ENCODE peak calls at places on chromosome 5, in seven cellular contexts. B is progenitor cell of endocrine pancreas; F is glutamatergic neuron; Q is endothelial cell of umbilical vein; X is MM.1S; J is endodermal cell; C is CD8-positive, alpha-beta T cell. L is an unnamed sample.

GRCh38 chr5:148855249-148856008 is 29.0 kb downstream of the ADRB2 start:
- DNase-seq in F (no peak), C (no peak), Q (no peak), J (no peak), B (no peak), X (no peak), L (no peak)

GRCh38 chr5:159486836-159487235 is 156.5 kb upstream of the IL12B start:
- DNase-seq in Q (no peak), B (no peak), J (no peak), X (no peak), F (no peak), C (no peak), L (no peak)

GRCh38 chr5:126016256-126016655 is 407.0 kb upstream of the GRAMD2B start:
- DNase-seq in F (no peak), J (no peak), B (no peak), X (no peak), C (no peak), Q (no peak), L (no peak)

GRCh38 chr5:92371889-92372235 is 988.7 kb upstream of the ARRDC3 start:
- DNase-seq in B (no peak), Q (no peak), X (no peak), F (no peak), C (no peak), J (no peak), L (no peak)

GRCh38 chr5:81017320-81017719 is 57.2 kb downstream of the RASGRF2 start:
- DNase-seq in C (no peak), F (no peak), J (no peak), X (no peak), B (no peak), Q (no peak), L (no peak)

GRCh38 chr5:159669559-159669958 is 246.7 kb upstream of the ADRA1B start:
- DNase-seq in X (no peak), Q (no peak), B (no peak), F (no peak), J (no peak), C (no peak), L (no peak)

GRCh38 chr5:35030426-35030825 is 17.3 kb downstream of the AGXT2 start:
- DNase-seq in B (no peak), C (no peak), Q (no peak), J (no peak), F (no peak), X (no peak), L (no peak)

GRCh38 chr5:159459951-159460538 is 129.8 kb upstream of the IL12B start:
- DNase-seq in B (no peak), C (no peak), Q (no peak), X (no peak), J (no peak), F (no peak), L (no peak)

GRCh38 chr5:111748304-111748763 is 8.7 kb downstream of the NREP start:
- DNase-seq in Q (peak), J (no peak), X (no peak), C (no peak), F (no peak), B (no peak), L (no peak)

GRCh38 chr5:168529361-168530234 is 493 bp downstream of the FBLL1 start:
- DNase-seq in F (peak), X (no peak), C (no peak), J (peak), Q (no peak), B (peak), L (no peak)

GRCh38 chr5:175103746-175104145 is 340.2 kb downstream of the DRD1 start:
- DNase-seq in F (no peak), B (no peak), Q (no peak), C (no peak), X (no peak), J (no peak), L (no peak)

GRCh38 chr5:28234356-28234968 is 1196.1 kb upstream of the CDH9 start:
- DNase-seq in F (no peak), X (no peak), J (no peak), Q (no peak), B (no peak), C (no peak), L (no peak)

GRCh38 chr5:93072831-93073459 is 508.1 kb downstream of the NR2F1-AS1 start:
- DNase-seq in Q (peak), C (no peak), F (no peak), J (no peak), X (no peak), B (no peak), L (no peak)

GRCh38 chr5:126884269-126884819 is 107.4 kb downstream of the LMNB1 start:
- DNase-seq in Q (peak), B (no peak), F (no peak), X (no peak), C (no peak), J (no peak), L (no peak)

GRCh38 chr5:119288364-119289047 is 67.3 kb upstream of the TNFAIP8 start:
- DNase-seq in B (no peak), Q (no peak), F (no peak), C (no peak), J (no peak), X (no peak), L (no peak)

GRCh38 chr5:157312492-157312891 is 46.6 kb downstream of the CYFIP2 start:
- DNase-seq in J (peak), Q (peak), X (peak), F (peak), C (peak), B (peak), L (peak)

GRCh38 chr5:1547236-1547635 is 23.5 kb upstream of the LPCAT1 start:
- DNase-seq in C (no peak), F (no peak), Q (no peak), J (no peak), B (no peak), X (no peak), L (no peak)

GRCh38 chr5:174167080-174167910 is 121.8 kb downstream of the NSG2 start:
- DNase-seq in C (no peak), J (peak), X (no peak), B (no peak), Q (no peak), F (no peak), L (no peak)

GRCh38 chr5:124343451-124343867 is 403.0 kb downstream of the ZNF608 start:
- DNase-seq in J (no peak), C (no peak), F (no peak), X (no peak), B (no peak), Q (no peak), L (no peak)

GRCh38 chr5:90386099-90386710 is 23.4 kb downstream of the CETN3 start:
- DNase-seq in B (no peak), Q (peak), J (no peak), C (no peak), X (peak), F (no peak), L (no peak)

GRCh38 chr5:143448518-143448917 is 45.0 kb upstream of the NR3C1 start:
- DNase-seq in B (no peak), J (no peak), F (no peak), X (no peak), C (no peak), Q (no peak), L (no peak)

GRCh38 chr5:112475747-112476435 is 56.8 kb upstream of the EPB41L4A start:
- DNase-seq in Q (peak), C (no peak), F (no peak), J (no peak), X (no peak), B (no peak), L (no peak)

GRCh38 chr5:126527158-126527557 is 67.9 kb downstream of the ALDH7A1 start:
- DNase-seq in B (no peak), C (no peak), X (no peak), J (no peak), F (no peak), Q (no peak), L (no peak)

GRCh38 chr5:62633243-62633642 is 54.6 kb downstream of the LRRC70 start:
- DNase-seq in C (no peak), F (no peak), X (no peak), J (no peak), B (no peak), Q (no peak), L (no peak)

GRCh38 chr5:132999246-132999645 is 27.1 kb downstream of the ZCCHC10 start:
- DNase-seq in C (no peak), B (no peak), Q (no peak), F (no peak), X (no peak), J (no peak), L (no peak)

GRCh38 chr5:175535781-175536180 is 57.4 kb downstream of the SFXN1 start:
- DNase-seq in Q (no peak), C (no peak), X (no peak), B (no peak), F (no peak), J (no peak), L (no peak)

GRCh38 chr5:41747291-41747690 is 122.9 kb downstream of the OXCT1 start:
- DNase-seq in F (no peak), X (no peak), C (no peak), Q (peak), B (no peak), J (no peak), L (no peak)

GRCh38 chr5:116681334-116682013 is 106.9 kb upstream of the SEMA6A start:
- DNase-seq in J (no peak), F (no peak), X (no peak), C (no peak), B (no peak), Q (no peak), L (no peak)

GRCh38 chr5:169656125-169656990 is 19.3 kb downstream of the DOCK2 start:
- DNase-seq in Q (no peak), J (no peak), X (no peak), F (no peak), C (no peak), B (no peak), L (no peak)

GRCh38 chr5:72108200-72109050 is 1.1 kb downstream of the MAP1B start:
- DNase-seq in C (no peak), J (peak), Q (peak), B (peak), X (peak), F (peak), L (peak)

DNA sequence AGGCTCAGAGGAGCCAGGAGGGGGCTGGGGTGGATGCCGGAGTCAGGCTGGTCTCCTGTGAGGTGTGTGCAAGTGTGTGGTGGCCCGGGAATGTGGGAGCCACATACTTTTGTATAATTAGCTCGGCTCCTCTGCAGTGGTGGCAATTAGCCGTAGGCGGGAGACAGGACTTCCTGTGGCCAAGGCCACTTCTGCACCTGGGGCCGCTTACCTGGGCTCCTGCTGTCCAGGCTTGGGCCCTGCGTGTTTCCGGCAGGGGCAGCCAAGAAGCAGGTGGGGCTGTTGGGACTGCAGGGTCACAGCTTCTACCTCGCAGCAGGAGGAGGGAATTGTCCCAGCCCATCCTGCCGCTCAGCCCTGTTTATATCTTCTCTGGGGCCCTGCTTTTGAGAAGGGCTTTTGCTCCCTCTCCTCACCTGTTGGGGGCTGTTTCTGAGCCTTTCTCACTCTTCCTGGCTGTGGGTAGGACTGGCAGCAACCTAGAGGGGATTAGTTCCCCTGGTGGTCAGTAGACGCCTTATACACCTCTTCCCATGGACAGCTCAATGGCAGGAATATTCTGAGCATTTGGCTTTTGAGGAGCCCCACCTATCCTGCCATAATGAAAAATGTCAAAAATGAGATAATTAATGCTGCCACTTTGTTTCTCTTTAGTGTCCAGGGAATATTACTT is 145.4 kb upstream of the PITX1 start:
- DNase-seq in B (no peak), C (no peak), F (no peak), J (peak), X (no peak), Q (no peak), L (peak)
- TF ChIP-seq CTCF in B (peak), C (no peak), F (peak), J (peak), X (no peak), Q (no peak), L (peak)

DNA sequence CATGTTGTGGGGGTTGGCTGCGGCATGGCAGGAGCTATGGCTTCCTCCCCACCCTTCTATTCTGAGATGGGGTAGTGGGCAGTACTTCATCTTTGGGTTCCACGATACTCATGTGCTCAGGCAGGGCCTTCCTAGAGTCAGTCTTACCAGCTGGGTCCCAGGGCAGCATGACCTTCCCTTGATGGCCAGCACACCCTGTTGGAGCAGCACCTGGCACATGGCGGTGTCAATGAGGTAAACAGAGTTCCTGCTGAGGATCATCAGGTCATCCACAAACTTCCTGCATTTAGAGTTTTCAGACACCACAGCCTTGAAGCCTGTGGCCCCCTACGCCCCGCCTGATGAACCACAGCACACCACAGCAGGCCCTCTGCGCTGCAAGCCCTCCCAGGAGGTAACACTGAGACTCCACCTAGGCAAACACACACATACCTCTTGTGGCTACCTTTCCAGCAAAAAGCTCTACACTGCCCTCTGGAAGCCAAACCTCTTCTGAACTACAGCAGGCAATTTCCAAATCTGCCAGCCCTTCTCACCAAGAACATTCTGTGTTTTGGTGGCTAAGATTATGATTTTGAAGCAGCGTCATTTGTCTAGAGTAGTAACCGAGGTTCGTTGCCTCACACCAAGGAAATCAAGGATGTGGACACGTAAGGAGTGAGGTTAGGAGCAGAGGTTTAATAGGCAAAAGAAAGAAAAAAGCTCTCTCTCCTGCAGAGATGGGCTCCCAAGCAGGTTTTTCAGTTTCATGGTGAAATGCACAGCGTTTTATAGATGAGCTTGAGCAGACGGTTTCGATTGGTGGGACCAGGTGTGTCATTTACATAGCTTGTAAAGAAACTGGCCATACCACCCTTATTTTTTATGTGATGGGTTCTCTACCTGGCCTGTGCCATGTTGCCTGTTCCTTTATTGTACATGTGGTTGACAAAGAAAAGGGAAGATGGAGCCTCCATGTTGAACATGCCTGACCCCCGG is 20.3 kb upstream of the TMEM174 start:
- DNase-seq in C (no peak), J (peak), X (no peak), Q (no peak), B (no peak), F (no peak), L (peak)
- TF ChIP-seq CTCF in C (no peak), J (peak), X (peak), Q (no peak), B (peak), F (no peak), L (peak)

GRCh38 chr5:152560508-152561137 is 155.5 kb upstream of the NMUR2 start:
- DNase-seq in X (peak), B (peak), Q (peak), F (peak), J (peak), C (no peak), L (peak)
- TF ChIP-seq CTCF in X (peak), B (peak), Q (peak), F (peak), J (peak), C (no peak), L (peak)

GRCh38 chr5:54234304-54234938 is 76.0 kb downstream of the ARL15 start:
- DNase-seq in C (no peak), X (peak), F (no peak), Q (peak), J (no peak), B (no peak), L (no peak)
- TF ChIP-seq CTCF in C (peak), X (peak), F (peak), Q (peak), J (peak), B (peak), L (peak)